ENCODE peak calls at places on chromosomes 16 and 17, in eight cellular contexts. W, G, B, A, V, Z, Q and I are unnamed samples.

GRCh38 chr16:88064011-88064888 is 113.0 kb downstream of the BANP start:
- DNase-seq in W (no peak), G (no peak), B (no peak), A (no peak), V (no peak), Z (no peak), Q (no peak), I (no peak)

GRCh38 chr17:59451706-59452105 is 113.7 kb upstream of the DHX40 start:
- DNase-seq in W (no peak), G (peak), B (peak), A (no peak), V (no peak), Z (no peak), Q (no peak), I (no peak)

GRCh38 chr16:74487634-74488495 is 66.6 kb upstream of the CLEC18B start:
- DNase-seq in W (peak), G (no peak), B (no peak), A (no peak), V (no peak), Z (no peak), Q (no peak), I (no peak)

GRCh38 chr16:47927330-47927729 is 228.5 kb downstream of the ABCC12 start:
- DNase-seq in W (no peak), G (peak), B (peak), A (no peak), V (no peak), Z (no peak), Q (no peak), I (no peak)

GRCh38 chr16:79077391-79077790 is 523.1 kb downstream of the MAF start:
- DNase-seq in W (no peak), G (no peak), B (no peak), A (no peak), V (no peak), Z (no peak), Q (no peak), I (no peak)

GRCh38 chr17:47145351-47145750 is 43.7 kb downstream of the CDC27 start:
- DNase-seq in W (no peak), G (no peak), B (no peak), A (no peak), V (no peak), Z (no peak), Q (no peak), I (no peak)

GRCh38 chr17:37094391-37094790 is 145.6 kb downstream of the AATF start:
- DNase-seq in W (no peak), G (no peak), B (no peak), A (no peak), V (no peak), Z (no peak), Q (no peak), I (no peak)

GRCh38 chr16:27208809-27209208 is 5.5 kb downstream of the KDM8 start:
- DNase-seq in W (no peak), G (no peak), B (no peak), A (no peak), V (peak), Z (no peak), Q (no peak), I (no peak)

GRCh38 chr17:7409716-7410115 is 2.1 kb downstream of the NLGN2 start:
- DNase-seq in W (no peak), G (no peak), B (no peak), A (no peak), V (no peak), Z (no peak), Q (no peak), I (no peak)

GRCh38 chr17:78875738-78876597 is 27.0 kb downstream of the CEP295NL start:
- DNase-seq in W (no peak), G (peak), B (peak), A (no peak), V (no peak), Z (no peak), Q (peak), I (no peak)

GRCh38 chr16:57167951-57168350 is 17.9 kb downstream of the PSME3IP1 start:
- DNase-seq in W (peak), G (peak), B (peak), A (no peak), V (peak), Z (no peak), Q (peak), I (peak)

GRCh38 chr16:27816561-27816960 is 247.0 kb downstream of the GSG1L start:
- DNase-seq in W (no peak), G (no peak), B (no peak), A (no peak), V (no peak), Z (no peak), Q (no peak), I (no peak)

GRCh38 chr17:77601054-77601979 is 357.2 kb upstream of the TNRC6C start:
- DNase-seq in W (no peak), G (no peak), B (peak), A (peak), V (no peak), Z (no peak), Q (no peak), I (no peak)

GRCh38 chr16:11796227-11797165 is 562 bp downstream of the ZC3H7A start:
- DNase-seq in W (peak), G (peak), B (peak), A (no peak), V (peak), Z (peak), Q (no peak), I (no peak)

GRCh38 chr16:89864421-89864820 is 9.0 kb upstream of the TCF25 start:
- DNase-seq in W (no peak), G (peak), B (peak), A (no peak), V (no peak), Z (no peak), Q (no peak), I (no peak)

GRCh38 chr16:21953541-21953902 is 361 bp downstream of the UQCRC2 start:
- DNase-seq in W (no peak), G (no peak), B (no peak), A (no peak), V (no peak), Z (no peak), Q (no peak), I (no peak)

GRCh38 chr17:59753522-59754467 is 46.3 kb downstream of the VMP1 start:
- DNase-seq in W (peak), G (peak), B (peak), A (no peak), V (peak), Z (no peak), Q (peak), I (peak)

GRCh38 chr17:79919862-79920720 is 80.9 kb upstream of the CBX4 start:
- DNase-seq in W (no peak), G (no peak), B (no peak), A (no peak), V (no peak), Z (no peak), Q (no peak), I (no peak)

GRCh38 chr17:41140360-41141132 is at the start of gene KRTAP4-6:
- DNase-seq in W (no peak), G (peak), B (peak), A (no peak), V (no peak), Z (no peak), Q (no peak), I (no peak)

GRCh38 chr16:86568677-86569623 is 2.3 kb downstream of the FOXC2 start:
- DNase-seq in W (no peak), G (peak), B (peak), A (no peak), V (no peak), Z (no peak), Q (no peak), I (no peak)

GRCh38 chr16:67101683-67102082 is 8.1 kb upstream of the PHAF1 start:
- DNase-seq in W (no peak), G (peak), B (no peak), A (peak), V (no peak), Z (no peak), Q (no peak), I (no peak)

GRCh38 chr17:72702998-72703397 is 389.5 kb downstream of the SLC39A11 start:
- DNase-seq in W (no peak), G (peak), B (no peak), A (no peak), V (no peak), Z (no peak), Q (no peak), I (no peak)

GRCh38 chr16:67394271-67395104 is 1.2 kb upstream of the TPPP3 start:
- DNase-seq in W (no peak), G (no peak), B (no peak), A (no peak), V (no peak), Z (no peak), Q (no peak), I (no peak)

GRCh38 chr17:28466521-28467048 is 6.9 kb upstream of the SLC13A2 start:
- DNase-seq in W (no peak), G (no peak), B (no peak), A (no peak), V (no peak), Z (no peak), Q (no peak), I (no peak)

GRCh38 chr17:59498421-59499307 is 66.7 kb upstream of the DHX40 start:
- DNase-seq in W (no peak), G (no peak), B (no peak), A (no peak), V (no peak), Z (no peak), Q (peak), I (peak)

GRCh38 chr17:82054351-82055022 is 2.8 kb downstream of the GPS1 start:
- DNase-seq in W (no peak), G (no peak), B (no peak), A (no peak), V (no peak), Z (no peak), Q (no peak), I (no peak)

GRCh38 chr16:191783-192294 is 11.6 kb downstream of the HBQ1 start:
- DNase-seq in W (no peak), G (no peak), B (no peak), A (no peak), V (no peak), Z (no peak), Q (no peak), I (no peak)

GRCh38 chr16:88541831-88542230 is 28.4 kb upstream of the ZC3H18 start:
- DNase-seq in W (no peak), G (no peak), B (no peak), A (no peak), V (no peak), Z (no peak), Q (no peak), I (no peak)

GRCh38 chr16:55274391-55274790 is 49.6 kb upstream of the IRX6 start:
- DNase-seq in W (no peak), G (no peak), B (no peak), A (no peak), V (no peak), Z (no peak), Q (no peak), I (no peak)

GRCh38 chr17:62718420-62718819 is 89.7 kb downstream of the MARCHF10 start:
- DNase-seq in W (no peak), G (peak), B (peak), A (no peak), V (no peak), Z (no peak), Q (no peak), I (no peak)

GRCh38 chr17:55284001-55284884 is 19.5 kb downstream of the HLF start:
- DNase-seq in W (no peak), G (no peak), B (no peak), A (no peak), V (no peak), Z (no peak), Q (no peak), I (no peak)

GRCh38 chr17:46977348-46977747 is 1.7 kb downstream of the RPRML start:
- DNase-seq in W (peak), G (peak), B (no peak), A (no peak), V (no peak), Z (no peak), Q (peak), I (peak)

GRCh38 chr16:85202631-85203461 is 90.6 kb upstream of the CIBAR2 start:
- DNase-seq in W (no peak), G (peak), B (peak), A (no peak), V (peak), Z (no peak), Q (peak), I (no peak)